ENCODE peak calls at places on chromosomes 4 and X, in eight cellular contexts. L is upper lobe of left lung, Q is lower lobe of right lung, E is H9, J is astrocyte of the spinal cord, T is AG10803, B is ovary, Z is AG04449. S is an unnamed sample.

GRCh38 chr4:87117730-87118075 is 102.7 kb downstream of the KLHL8 start:
- DNase-seq in L (peak; percentile 5), E (no peak), Q (no peak), T (no peak), B (no peak), Z (no peak), J (no peak), S (no peak)

GRCh38 chr4:48127882-48128394 is 6.1 kb downstream of the TXK start:
- DNase-seq in J (peak; percentile 98), B (no peak), Q (peak; percentile 61), Z (peak; percentile 92), L (peak; percentile 72), E (peak; percentile 91), T (peak; percentile 98), S (peak; percentile 71)

GRCh38 chrX:24245201-24245600 is 68.7 kb downstream of the SUPT20HL2 start:
- DNase-seq in E (no peak), L (no peak), Q (no peak), T (peak; percentile 82), B (no peak), J (peak; percentile 46), Z (no peak), S (no peak)

GRCh38 chr4:76589872-76590846 is 155.1 kb downstream of the SHROOM3 start:
- DNase-seq in B (peak; percentile 58), J (peak; percentile 96), T (peak; percentile 99), L (no peak), Z (peak; percentile 86), Q (peak; percentile 81), E (peak; percentile 94), S (peak; percentile 53)

GRCh38 chr4:156169011-156169410 is 215.3 kb upstream of the CTSO start:
- DNase-seq in Q (no peak), J (peak; percentile 91), B (no peak), Z (peak; percentile 71), E (peak; percentile 40), T (peak; percentile 85), L (no peak), S (peak; percentile 48)

GRCh38 chrX:49956313-49956712 is 33.9 kb downstream of the CLCN5 start:
- DNase-seq in Z (no peak), Q (no peak), T (no peak), E (no peak), L (no peak), B (no peak), J (no peak), S (no peak)

GRCh38 chr4:102598102-102598758 is 97.1 kb downstream of the NFKB1 start:
- DNase-seq in J (peak; percentile 2), B (no peak), E (no peak), T (peak; percentile 38), Q (no peak), Z (no peak), L (no peak), S (no peak)

GRCh38 chrX:75893281-75893680 is 108.2 kb upstream of the MAGEE2 start:
- DNase-seq in J (no peak), Z (no peak), L (no peak), E (no peak), Q (no peak), T (no peak), B (no peak), S (peak; percentile 3)

GRCh38 chr4:92305878-92306520 is 2.2 kb downstream of the GRID2 start:
- DNase-seq in B (no peak), L (peak; percentile 48), Q (no peak), J (no peak), E (no peak), Z (no peak), T (no peak), S (peak; percentile 34)

GRCh38 chr4:85058551-85058950 is 92.1 kb upstream of the WDFY3 start:
- DNase-seq in E (no peak), Z (no peak), Q (no peak), J (no peak), L (no peak), B (no peak), T (no peak), S (no peak)

GRCh38 chr4:184573701-184574100 is 75.5 kb downstream of the CASP3 start:
- DNase-seq in L (no peak), E (no peak), J (no peak), Q (no peak), Z (no peak), T (no peak), B (no peak), S (no peak)

GRCh38 chrX:12210196-12210815 is 72.0 kb downstream of the FRMPD4 start:
- DNase-seq in J (peak; percentile 73), T (peak; percentile 70), E (no peak), Q (no peak), L (no peak), Z (no peak), B (no peak), S (no peak)

GRCh38 chr4:80462537-80463207 is 127.1 kb downstream of the CFAP299 start:
- DNase-seq in J (no peak), Z (no peak), L (no peak), Q (no peak), B (no peak), T (peak; percentile 51), E (no peak), S (no peak)

GRCh38 chr4:140091305-140091704 is 62.7 kb downstream of the MAML3 start:
- DNase-seq in E (no peak), B (no peak), T (no peak), J (no peak), L (no peak), Q (no peak), Z (no peak), S (no peak)

GRCh38 chrX:680062-680461 is 49.5 kb downstream of the SHOX start:
- DNase-seq in T (no peak), Q (no peak), Z (no peak), J (no peak), E (no peak), L (no peak), B (no peak), S (no peak)

GRCh38 chr4:121091941-121092340 is 19.6 kb upstream of the NDNF start:
- DNase-seq in Z (no peak), Q (no peak), J (no peak), E (no peak), B (no peak), T (no peak), L (no peak), S (no peak)

GRCh38 chr4:179097741-179098140 is 1655.5 kb upstream of the AGA start:
- DNase-seq in Z (no peak), T (no peak), Q (no peak), J (peak; percentile 27), B (no peak), E (peak; percentile 28), L (no peak), S (peak; percentile 60)

GRCh38 chrX:148389629-148390028 is 110.8 kb upstream of the AFF2 start:
- DNase-seq in E (no peak), Q (no peak), B (no peak), T (no peak), L (no peak), Z (no peak), J (no peak), S (no peak)

GRCh38 chrX:65196758-65197371 is 220.6 kb upstream of the ZC4H2 start:
- DNase-seq in J (no peak), L (peak; percentile 42), Z (no peak), E (peak; percentile 82), Q (peak; percentile 38), T (no peak), B (no peak), S (peak; percentile 58)

GRCh38 chr4:83989835-83990234 is 453.9 kb downstream of the GPAT3 start:
- DNase-seq in B (no peak), L (peak; percentile 2), J (no peak), E (no peak), Q (no peak), T (no peak), Z (no peak), S (no peak)
- TF ChIP-seq CTCF in B (no peak), L (no peak), J (no peak), E (peak; percentile 30), Q (no peak), T (no peak), Z (no peak), S (no peak)

DNA sequence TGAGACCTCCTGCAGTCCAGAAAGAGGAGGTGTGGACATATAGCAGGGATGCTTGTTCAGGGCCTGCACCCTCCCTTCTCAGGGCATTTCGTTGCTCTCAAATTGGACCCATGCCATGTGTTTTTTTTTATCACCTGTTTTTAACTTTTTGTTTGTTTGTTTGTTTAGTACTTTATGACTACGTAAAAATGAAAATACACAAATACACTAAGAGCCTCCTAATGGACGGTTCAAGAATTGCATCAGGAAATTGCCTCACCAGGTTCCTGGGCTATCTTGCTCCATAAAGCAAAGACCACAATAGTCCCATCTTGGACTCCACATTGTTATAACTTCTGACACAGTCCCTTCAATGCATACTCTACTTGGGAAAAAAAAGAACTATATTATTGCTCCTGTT is 1685.9 kb upstream of the TENM3 start:
- DNase-seq in E (no peak), T (no peak), B (no peak), L (no peak), Z (no peak), Q (no peak), J (no peak), S (no peak)
- TF ChIP-seq CTCF in E (peak; percentile 66), T (no peak), B (no peak), L (no peak), Z (no peak), Q (peak; percentile 7), J (peak; percentile 11), S (peak; percentile 59)

DNA sequence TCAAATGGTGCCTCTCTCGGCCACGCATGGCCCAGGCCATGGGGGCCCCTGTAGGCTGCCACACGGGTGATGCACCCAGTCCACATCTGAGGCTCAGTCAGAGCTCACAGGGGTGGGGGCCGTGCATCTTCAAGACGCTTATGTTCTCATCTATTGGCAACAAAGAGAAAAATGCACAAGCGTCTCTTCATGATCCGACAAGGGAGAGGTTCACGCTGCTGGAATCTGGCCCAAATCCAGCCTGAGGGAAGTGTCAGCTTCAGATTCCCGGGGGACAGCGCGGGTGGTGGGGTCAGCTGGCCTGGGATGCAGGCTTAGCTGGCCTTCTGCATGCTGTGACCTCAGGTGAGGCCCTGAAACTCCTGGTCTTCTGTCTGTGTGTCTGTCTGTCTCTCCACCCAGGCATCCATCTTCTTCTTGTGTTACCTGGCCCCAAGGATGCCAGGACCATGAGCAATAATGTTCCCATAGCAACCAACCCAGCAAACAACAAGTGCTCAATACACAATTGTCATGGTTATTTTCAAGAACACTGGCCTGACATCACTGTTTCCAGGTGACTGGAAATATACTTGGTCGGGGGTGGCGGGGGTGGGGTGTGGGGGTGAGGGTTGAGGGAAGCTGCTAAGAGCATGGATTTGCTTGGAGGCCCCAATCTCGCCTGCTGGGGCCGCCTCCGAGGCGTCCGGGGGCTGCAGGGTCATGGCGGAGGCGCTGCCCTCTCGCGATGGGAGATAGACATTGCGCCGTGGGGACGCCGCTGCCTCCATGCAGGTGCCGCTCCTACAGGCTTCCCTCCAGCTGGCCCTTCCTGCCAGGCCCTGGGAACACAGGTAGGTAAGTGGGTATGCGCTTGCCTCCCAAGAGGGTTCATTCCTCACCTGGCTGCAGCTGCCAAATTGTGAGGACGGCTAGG is 48.3 kb downstream of the ABLIM2 start:
- DNase-seq in B (no peak), Z (no peak), J (peak; percentile 4), L (no peak), T (no peak), Q (no peak), E (peak; percentile 93), S (peak; percentile 66)
- TF ChIP-seq CTCF in B (no peak), Z (peak; percentile 10), J (peak; percentile 3), L (no peak), T (no peak), Q (peak; percentile 11), E (peak; percentile 73), S (peak; percentile 26)

DNA sequence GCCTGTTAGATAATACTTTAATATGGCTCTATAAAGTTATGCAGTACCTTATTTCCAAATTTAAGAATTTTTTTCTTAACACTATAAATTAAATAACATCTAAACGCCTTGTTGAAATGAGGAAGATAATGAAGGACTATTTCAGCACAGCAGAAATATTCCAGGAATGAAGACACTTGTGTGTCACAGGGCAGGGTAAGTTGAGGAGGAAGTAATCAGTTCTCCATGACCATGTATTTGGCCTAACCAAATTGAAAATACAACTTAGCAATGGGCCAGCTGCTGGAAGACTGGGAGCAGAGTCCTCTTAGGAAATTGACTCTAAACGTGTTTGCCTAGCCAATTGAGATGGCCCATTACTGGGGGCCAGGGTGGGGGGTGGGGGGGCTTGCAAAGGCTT is 16.9 kb downstream of the CXCL3 start:
- DNase-seq in T (no peak), E (no peak), L (no peak), Z (no peak), Q (no peak), B (no peak), J (no peak), S (no peak)
- TF ChIP-seq CTCF in T (no peak), E (no peak), L (no peak), Z (no peak), Q (no peak), B (no peak), J (no peak), S (no peak)

S was measured in endothelial cell.